ENCODE peak calls at places on chromosomes 3 and 15, in five cellular contexts. One of them, this sample, is unnamed.

GRCh38 chr3:99683876-99684275 is 45.5 kb downstream of the COL8A1 start:
- DNase-seq in CD8-positive, alpha-beta memory T cell: no peak
- DNase-seq in T follicular helper cell: no peak
- DNase-seq in PC-3: no peak
- DNase-seq in NCI-H774: no peak
- DNase-seq in this sample: no peak

GRCh38 chr15:74768771-74769342 is 13.0 kb upstream of the CSK start:
- DNase-seq in CD8-positive, alpha-beta memory T cell: peak
- DNase-seq in T follicular helper cell: peak
- DNase-seq in PC-3: peak
- DNase-seq in NCI-H774: peak
- DNase-seq in this sample: peak

GRCh38 chr15:80507638-80508316 is 103.6 kb downstream of the ARNT2 start:
- DNase-seq in CD8-positive, alpha-beta memory T cell: no peak
- DNase-seq in T follicular helper cell: no peak
- DNase-seq in PC-3: no peak
- DNase-seq in NCI-H774: no peak
- DNase-seq in this sample: no peak

GRCh38 chr3:143040264-143040879 is 39.0 kb downstream of the U2SURP start:
- DNase-seq in CD8-positive, alpha-beta memory T cell: no peak
- DNase-seq in T follicular helper cell: no peak
- DNase-seq in PC-3: peak
- DNase-seq in NCI-H774: no peak
- DNase-seq in this sample: no peak

GRCh38 chr3:170467007-170467406 is 48.3 kb downstream of the CLDN11 start:
- DNase-seq in CD8-positive, alpha-beta memory T cell: no peak
- DNase-seq in T follicular helper cell: no peak
- DNase-seq in PC-3: no peak
- DNase-seq in NCI-H774: peak
- DNase-seq in this sample: no peak

GRCh38 chr15:39124925-39125625 is 455.8 kb upstream of the THBS1 start:
- DNase-seq in CD8-positive, alpha-beta memory T cell: no peak
- DNase-seq in T follicular helper cell: no peak
- DNase-seq in PC-3: peak
- DNase-seq in NCI-H774: no peak
- DNase-seq in this sample: no peak

GRCh38 chr15:73265536-73266153 is 103.1 kb downstream of the HCN4 start:
- DNase-seq in CD8-positive, alpha-beta memory T cell: peak
- DNase-seq in T follicular helper cell: peak
- DNase-seq in PC-3: peak
- DNase-seq in NCI-H774: peak
- DNase-seq in this sample: peak

GRCh38 chr15:74657846-74658245 is 38.0 kb downstream of the EDC3 start:
- DNase-seq in CD8-positive, alpha-beta memory T cell: no peak
- DNase-seq in T follicular helper cell: no peak
- DNase-seq in PC-3: no peak
- DNase-seq in NCI-H774: no peak
- DNase-seq in this sample: no peak

GRCh38 chr15:76333720-76334437 is 2.7 kb upstream of the ISL2 start:
- DNase-seq in CD8-positive, alpha-beta memory T cell: no peak
- DNase-seq in T follicular helper cell: no peak
- DNase-seq in PC-3: peak
- DNase-seq in NCI-H774: no peak
- DNase-seq in this sample: no peak

GRCh38 chr3:126134219-126134975 is 46.0 kb downstream of the ALDH1L1 start:
- DNase-seq in CD8-positive, alpha-beta memory T cell: peak
- DNase-seq in T follicular helper cell: no peak
- DNase-seq in PC-3: peak
- DNase-seq in NCI-H774: peak
- DNase-seq in this sample: peak

GRCh38 chr3:188926141-188926540 is 245.6 kb upstream of the TPRG1 start:
- DNase-seq in CD8-positive, alpha-beta memory T cell: no peak
- DNase-seq in T follicular helper cell: no peak
- DNase-seq in PC-3: no peak
- DNase-seq in NCI-H774: no peak
- DNase-seq in this sample: no peak

GRCh38 chr15:80418892-80419537 is 14.8 kb downstream of the ARNT2 start:
- DNase-seq in CD8-positive, alpha-beta memory T cell: no peak
- DNase-seq in T follicular helper cell: no peak
- DNase-seq in PC-3: peak
- DNase-seq in NCI-H774: no peak
- DNase-seq in this sample: no peak

GRCh38 chr15:95603802-95604201 is 726.7 kb upstream of the NR2F2 start:
- DNase-seq in CD8-positive, alpha-beta memory T cell: no peak
- DNase-seq in T follicular helper cell: no peak
- DNase-seq in PC-3: no peak
- DNase-seq in NCI-H774: no peak
- DNase-seq in this sample: no peak

GRCh38 chr3:127036209-127037020 is 53.5 kb downstream of the PLXNA1 start:
- DNase-seq in CD8-positive, alpha-beta memory T cell: peak
- DNase-seq in T follicular helper cell: no peak
- DNase-seq in PC-3: no peak
- DNase-seq in NCI-H774: no peak
- DNase-seq in this sample: no peak

GRCh38 chr3:175208316-175208715 is 349.2 kb downstream of the NAALADL2 start:
- DNase-seq in CD8-positive, alpha-beta memory T cell: no peak
- DNase-seq in T follicular helper cell: no peak
- DNase-seq in PC-3: no peak
- DNase-seq in NCI-H774: peak
- DNase-seq in this sample: no peak

GRCh38 chr3:189262746-189263145 is 91.0 kb downstream of the TPRG1 start:
- DNase-seq in CD8-positive, alpha-beta memory T cell: no peak
- DNase-seq in T follicular helper cell: no peak
- DNase-seq in PC-3: no peak
- DNase-seq in NCI-H774: no peak
- DNase-seq in this sample: no peak

GRCh38 chr3:127673191-127674098 is 693 bp downstream of the ABTB1 start:
- DNase-seq in CD8-positive, alpha-beta memory T cell: peak
- DNase-seq in T follicular helper cell: peak
- DNase-seq in PC-3: peak
- DNase-seq in NCI-H774: peak
- DNase-seq in this sample: peak

GRCh38 chr3:70358978-70359580 is 46.6 kb upstream of the MDFIC2 start:
- DNase-seq in CD8-positive, alpha-beta memory T cell: no peak
- DNase-seq in T follicular helper cell: no peak
- DNase-seq in PC-3: peak
- DNase-seq in NCI-H774: no peak
- DNase-seq in this sample: no peak

GRCh38 chr3:56187051-56187450 is 281.2 kb downstream of the ERC2 start:
- DNase-seq in CD8-positive, alpha-beta memory T cell: no peak
- DNase-seq in T follicular helper cell: no peak
- DNase-seq in PC-3: no peak
- DNase-seq in NCI-H774: no peak
- DNase-seq in this sample: no peak

GRCh38 chr3:148718982-148719862 is 21.5 kb downstream of the AGTR1 start:
- DNase-seq in CD8-positive, alpha-beta memory T cell: no peak
- DNase-seq in T follicular helper cell: no peak
- DNase-seq in PC-3: peak
- DNase-seq in NCI-H774: no peak
- DNase-seq in this sample: no peak

GRCh38 chr3:46124216-46125143 is 83.6 kb downstream of the CCR1 start:
- DNase-seq in CD8-positive, alpha-beta memory T cell: no peak
- DNase-seq in T follicular helper cell: no peak
- DNase-seq in PC-3: no peak
- DNase-seq in NCI-H774: no peak
- DNase-seq in this sample: no peak

GRCh38 chr3:14784087-14784596 is 34.6 kb upstream of the FGD5 start:
- DNase-seq in CD8-positive, alpha-beta memory T cell: no peak
- DNase-seq in T follicular helper cell: no peak
- DNase-seq in PC-3: no peak
- DNase-seq in NCI-H774: no peak
- DNase-seq in this sample: no peak

GRCh38 chr15:74022706-74023470 is 28.4 kb downstream of the PML start:
- DNase-seq in CD8-positive, alpha-beta memory T cell: no peak
- DNase-seq in T follicular helper cell: no peak
- DNase-seq in PC-3: no peak
- DNase-seq in NCI-H774: no peak
- DNase-seq in this sample: no peak

GRCh38 chr3:72696815-72697214 is 151.4 kb downstream of the SHQ1 start:
- DNase-seq in CD8-positive, alpha-beta memory T cell: no peak
- DNase-seq in T follicular helper cell: no peak
- DNase-seq in PC-3: no peak
- DNase-seq in NCI-H774: no peak
- DNase-seq in this sample: no peak

GRCh38 chr15:96851613-96852012 is 521.1 kb downstream of the NR2F2 start:
- DNase-seq in CD8-positive, alpha-beta memory T cell: no peak
- DNase-seq in T follicular helper cell: no peak
- DNase-seq in PC-3: peak
- DNase-seq in NCI-H774: no peak
- DNase-seq in this sample: no peak

GRCh38 chr3:43528498-43529099 is 93.2 kb downstream of the ANO10 start:
- DNase-seq in CD8-positive, alpha-beta memory T cell: no peak
- DNase-seq in T follicular helper cell: no peak
- DNase-seq in PC-3: no peak
- DNase-seq in NCI-H774: no peak
- DNase-seq in this sample: no peak

GRCh38 chr3:156840826-156841689 is 14.9 kb downstream of the LEKR1 start:
- DNase-seq in CD8-positive, alpha-beta memory T cell: no peak
- DNase-seq in T follicular helper cell: no peak
- DNase-seq in PC-3: no peak
- DNase-seq in NCI-H774: no peak
- DNase-seq in this sample: no peak

GRCh38 chr3:149971403-149972075 is 844 bp upstream of the PFN2 start:
- DNase-seq in CD8-positive, alpha-beta memory T cell: no peak
- DNase-seq in T follicular helper cell: peak
- DNase-seq in PC-3: peak
- DNase-seq in NCI-H774: peak
- DNase-seq in this sample: peak

This sample was measured in T-cell.